ENCODE peak calls at places on chromosomes 4 and X, in six cellular contexts. P is MM.1S, D is SK-N-SH, W is neural progenitor cell, O is HCT116, I is GM23248. L is an unnamed sample.

GRCh38 chrX:85994787-85995186 is 52.6 kb downstream of the CHM start:
- DNase-seq in P (no peak), D (no peak), W (no peak), O (no peak), I (no peak), L (no peak)

GRCh38 chr4:21134994-21135393 is 434.7 kb downstream of the PACRGL start:
- DNase-seq in P (peak), D (peak), W (peak), O (no peak), I (peak), L (peak)

GRCh38 chr4:41095192-41095872 is 119.0 kb downstream of the APBB2 start:
- DNase-seq in P (no peak), D (no peak), W (no peak), O (no peak), I (no peak), L (no peak)

GRCh38 chr4:3711183-3712111 is 54.7 kb upstream of the ADRA2C start:
- DNase-seq in P (no peak), D (no peak), W (no peak), O (no peak), I (no peak), L (no peak)

GRCh38 chrX:110026099-110026844 is 23.4 kb downstream of the TMEM164 start:
- DNase-seq in P (no peak), D (no peak), W (peak), O (no peak), I (peak), L (no peak)

GRCh38 chrX:22081475-22082092 is 49.5 kb downstream of the PHEX start:
- DNase-seq in P (peak), D (peak), W (peak), O (peak), I (peak), L (peak)

GRCh38 chr4:1278336-1278670 is 11.4 kb upstream of the MAEA start:
- DNase-seq in P (no peak), D (no peak), W (no peak), O (peak), I (peak), L (no peak)

GRCh38 chr4:26256016-26256415 is 64.8 kb upstream of the RBPJ start:
- DNase-seq in P (no peak), D (no peak), W (no peak), O (no peak), I (peak), L (no peak)

GRCh38 chrX:129634541-129634940 is 20.2 kb downstream of the APLN start:
- DNase-seq in P (no peak), D (peak), W (peak), O (no peak), I (no peak), L (peak)

GRCh38 chr4:48699470-48699869 is 80.6 kb downstream of the FRYL start:
- DNase-seq in P (no peak), D (no peak), W (no peak), O (peak), I (peak), L (no peak)

GRCh38 chr4:94690851-94691254 is 66.9 kb upstream of the BMPR1B start:
- DNase-seq in P (no peak), D (no peak), W (no peak), O (no peak), I (peak), L (no peak)
- H3K27ac ChIP-seq in P (no peak), D (no peak), W (no peak), O (no peak), I (peak), L (no peak)

DNA sequence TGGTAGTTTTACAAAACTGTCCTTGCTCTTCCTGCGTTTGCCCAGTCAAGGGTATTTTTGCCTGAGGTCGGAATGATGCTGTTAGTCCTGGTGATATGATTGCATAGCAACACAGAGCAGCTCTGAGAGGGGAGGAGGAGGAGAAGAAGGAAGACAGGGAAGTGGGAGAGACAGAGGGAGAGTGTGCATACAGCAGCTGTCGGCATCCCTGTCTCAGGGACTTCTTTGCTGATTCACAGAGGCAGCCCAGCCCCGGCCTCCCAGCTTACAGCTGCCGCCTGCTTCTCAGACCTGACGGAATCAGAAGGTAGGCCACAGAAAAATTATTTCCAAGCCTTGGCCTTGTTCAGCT is 230 bp downstream of the DRP2 start:
- DNase-seq in P (no peak), D (peak), W (peak), O (no peak), I (peak), L (no peak)
- TF ChIP-seq EZH2phosphoT487 in P (no peak), D (no peak), W (no peak), O (no peak), I (no peak), L (no peak)

DNA sequence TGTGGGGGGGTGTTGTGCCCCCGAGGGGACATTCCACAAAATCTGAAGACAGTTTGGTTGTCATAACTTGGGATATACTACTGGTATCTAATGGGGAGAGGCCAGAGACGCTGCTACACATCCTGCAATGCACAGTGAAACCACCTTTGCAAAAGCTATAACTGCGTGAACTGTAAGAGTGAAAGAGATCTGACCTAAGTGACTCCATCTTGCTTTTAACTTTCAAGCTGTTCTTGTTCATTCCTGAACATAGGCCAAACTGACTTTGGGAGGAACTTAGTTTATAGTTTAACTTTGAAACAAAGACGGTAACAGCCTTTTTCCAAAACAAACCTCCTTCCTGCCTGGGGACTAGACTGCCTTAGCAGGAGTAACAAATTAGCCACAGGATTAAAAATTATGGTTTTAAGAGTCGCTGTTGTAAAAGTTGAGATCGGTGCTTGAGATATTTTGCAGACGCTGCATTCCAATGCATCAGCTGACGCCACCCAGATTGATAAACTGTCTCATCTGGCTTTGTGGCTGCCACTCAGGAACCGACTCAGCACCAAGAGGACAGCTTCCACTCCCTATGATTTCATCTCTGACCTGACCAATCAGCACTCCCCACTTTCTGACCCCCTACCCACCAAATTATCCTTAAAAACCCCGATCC is 70.9 kb downstream of the ATXN3L start:
- DNase-seq in P (no peak), D (no peak), W (no peak), O (no peak), I (no peak), L (no peak)
- H3K27ac ChIP-seq in P (no peak), D (peak), W (no peak), O (no peak), I (peak), L (no peak)

GRCh38 chr4:147578057-147578476 is 39.1 kb upstream of the TMEM184C start:
- DNase-seq in P (no peak), D (peak), W (no peak), O (peak), I (peak), L (no peak)
- TF ChIP-seq EZH2phosphoT487 in P (no peak), D (no peak), W (no peak), O (no peak), I (no peak), L (no peak)

GRCh38 chrX:150692296-150692695 is 900 bp upstream of the MTMR1 start:
- DNase-seq in P (no peak), D (peak), W (no peak), O (no peak), I (no peak), L (no peak)
- H3K27ac ChIP-seq in P (no peak), D (no peak), W (no peak), O (no peak), I (peak), L (no peak)

DNA sequence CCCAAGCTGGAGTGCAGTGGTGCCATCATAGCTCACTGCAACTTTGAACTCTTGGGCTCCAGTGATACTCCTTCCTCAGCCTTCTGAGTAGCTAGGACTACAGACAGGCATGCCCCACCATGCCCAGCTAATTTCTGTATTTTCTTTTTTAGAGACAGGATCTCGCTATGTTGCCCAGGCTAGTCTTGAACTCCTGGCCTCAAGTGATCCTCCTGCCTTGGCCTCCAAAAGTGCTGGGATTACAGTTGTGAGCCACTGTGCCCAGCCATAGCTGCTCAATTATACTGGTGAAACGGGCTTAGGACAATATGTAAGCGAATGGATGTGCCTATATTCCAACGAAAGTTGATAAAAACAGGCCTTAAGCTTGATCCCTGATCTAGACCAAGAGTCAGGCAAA is 13.1 kb downstream of the CASP3 start:
- DNase-seq in P (no peak), D (no peak), W (no peak), O (no peak), I (no peak), L (no peak)
- TF ChIP-seq EZH2phosphoT487 in P (no peak), D (no peak), W (no peak), O (no peak), I (no peak), L (no peak)

GRCh38 chr4:73103799-73104503 is 34.4 kb upstream of the COX18 start:
- DNase-seq in P (no peak), D (no peak), W (no peak), O (no peak), I (no peak), L (no peak)
- H3K27ac ChIP-seq in P (no peak), D (no peak), W (no peak), O (peak), I (no peak), L (peak)

GRCh38 chr4:123380728-123381716 is 15.6 kb upstream of the SPRY1 start:
- DNase-seq in P (no peak), D (no peak), W (no peak), O (no peak), I (no peak), L (no peak)

GRCh38 chr4:123390846-123391456 is 5.6 kb upstream of the SPRY1 start:
- DNase-seq in P (peak), D (peak), W (no peak), O (peak), I (peak), L (peak)

GRCh38 chr4:123381996-123382395 is 14.6 kb upstream of the SPRY1 start:
- DNase-seq in P (no peak), D (no peak), W (no peak), O (no peak), I (no peak), L (peak)

GRCh38 chr4:123386608-123387007 is 10.0 kb upstream of the SPRY1 start:
- DNase-seq in P (no peak), D (no peak), W (no peak), O (no peak), I (no peak), L (no peak)
- TF ChIP-seq EZH2phosphoT487 in P (no peak), D (no peak), W (no peak), O (no peak), I (no peak), L (no peak)

L was measured in GM23338.